ENCODE peak calls at places on chromosomes 12 and 14, in seven cellular contexts. A, I, S, W, J, F and K are unnamed samples.

GRCh38 chr12:121237415-121237814 is 27.5 kb downstream of the P2RX4 start:
- DNase-seq in J (no peak), F (no peak), W (no peak), A (no peak), I (no peak), S (no peak), K (no peak)

GRCh38 chr12:96073346-96074336 is 38.3 kb upstream of the LTA4H start:
- DNase-seq in W (no peak), F (no peak), J (no peak), S (no peak), A (peak; percentile 46), I (no peak), K (no peak)

GRCh38 chr12:53100466-53101151 is 2.7 kb upstream of the SOAT2 start:
- DNase-seq in J (no peak), S (no peak), A (no peak), W (no peak), F (no peak), I (no peak), K (no peak)

GRCh38 chr12:6551063-6551461 is 4.8 kb downstream of the IFFO1 start:
- DNase-seq in I (no peak), A (no peak), W (peak; percentile 84), F (no peak), S (no peak), J (no peak), K (no peak)

GRCh38 chr14:45810152-45810872 is 557.3 kb upstream of the MIS18BP1 start:
- DNase-seq in I (no peak), F (peak; percentile 22), A (no peak), S (no peak), W (no peak), J (no peak), K (no peak)

GRCh38 chr14:40053396-40053795 is 621.2 kb upstream of the FBXO33 start:
- DNase-seq in W (no peak), A (no peak), I (no peak), J (no peak), S (no peak), F (no peak), K (no peak)

GRCh38 chr12:78191611-78192010 is 360.9 kb downstream of the NAV3 start:
- DNase-seq in S (no peak), J (no peak), I (no peak), A (no peak), W (no peak), F (no peak), K (no peak)

GRCh38 chr12:94074216-94074969 is 74.0 kb upstream of the PLXNC1 start:
- DNase-seq in S (peak; percentile 32), I (no peak), W (peak; percentile 74), A (no peak), J (no peak), F (no peak), K (no peak)

GRCh38 chr12:81992461-81992860 is 233.3 kb upstream of the PPFIA2 start:
- DNase-seq in W (no peak), A (no peak), I (no peak), F (no peak), J (peak; percentile 11), S (peak; percentile 26), K (no peak)

GRCh38 chr14:37170237-37170636 is 2.2 kb downstream of the SLC25A21 start:
- DNase-seq in A (no peak), W (no peak), I (no peak), J (no peak), F (no peak), S (no peak), K (no peak)

GRCh38 chr12:71135812-71136176 is 22.0 kb downstream of the TSPAN8 start:
- DNase-seq in S (no peak), A (no peak), F (no peak), J (no peak), W (no peak), I (no peak), K (no peak)

GRCh38 chr14:20707622-20708021 is 19.1 kb downstream of the ANG start:
- DNase-seq in S (no peak), I (no peak), A (no peak), W (no peak), F (no peak), J (no peak), K (no peak)

GRCh38 chr12:69388371-69388770 is 28.8 kb downstream of the YEATS4 start:
- DNase-seq in S (no peak), A (peak; percentile 64), W (no peak), J (no peak), I (no peak), F (peak; percentile 76), K (peak; percentile 31)

DNA sequence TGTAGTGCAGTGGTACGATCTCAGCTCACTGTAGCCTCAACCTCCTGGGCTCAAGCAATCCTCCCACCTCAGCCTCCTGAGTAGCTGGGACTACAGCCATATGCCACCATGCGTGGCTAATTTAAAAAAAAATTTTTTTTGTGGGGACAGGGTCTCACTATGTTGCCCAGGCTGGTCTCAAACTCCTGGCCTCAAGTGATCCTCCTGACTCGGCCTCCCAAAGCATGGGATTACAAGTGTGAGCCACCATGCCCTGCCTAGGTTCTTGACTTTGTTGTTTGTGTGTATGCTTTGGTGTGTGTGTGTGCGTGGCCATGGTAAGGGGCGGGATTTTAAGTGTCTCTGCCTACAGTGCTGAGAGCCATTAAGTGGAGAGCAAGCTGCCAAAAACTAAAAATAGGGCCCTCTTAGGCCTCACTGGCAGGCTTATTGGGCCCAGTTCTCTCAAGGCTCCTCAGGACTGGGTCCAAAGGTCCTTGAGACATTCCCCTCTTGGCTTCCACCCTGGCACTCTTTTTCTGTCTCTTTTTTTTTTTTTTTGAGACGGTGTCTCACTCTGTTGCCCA is 5.1 kb downstream of the COX14 start:
- DNase-seq in I (peak; percentile 72), W (no peak), F (no peak), J (no peak), S (no peak), A (no peak), K (no peak)
- H3K27ac ChIP-seq in I (peak overlapping the region; percentile 55), W (no peak overlapping the region), F (no peak overlapping the region), J (no peak overlapping the region), S (no peak overlapping the region), A (no peak overlapping the region), K (no peak overlapping the region)

GRCh38 chr12:83156800-83157199 is 470.1 kb downstream of the TMTC2 start:
- DNase-seq in A (no peak), I (no peak), J (no peak), F (no peak), W (no peak), S (no peak), K (no peak)

GRCh38 chr12:83158613-83159207 is 472.0 kb downstream of the TMTC2 start:
- DNase-seq in F (no peak), S (no peak), J (no peak), W (no peak), I (no peak), A (no peak), K (no peak)

GRCh38 chr12:83157604-83158003 is 470.9 kb downstream of the TMTC2 start:
- DNase-seq in F (no peak), W (no peak), J (no peak), I (no peak), A (no peak), S (no peak), K (no peak)

DNA sequence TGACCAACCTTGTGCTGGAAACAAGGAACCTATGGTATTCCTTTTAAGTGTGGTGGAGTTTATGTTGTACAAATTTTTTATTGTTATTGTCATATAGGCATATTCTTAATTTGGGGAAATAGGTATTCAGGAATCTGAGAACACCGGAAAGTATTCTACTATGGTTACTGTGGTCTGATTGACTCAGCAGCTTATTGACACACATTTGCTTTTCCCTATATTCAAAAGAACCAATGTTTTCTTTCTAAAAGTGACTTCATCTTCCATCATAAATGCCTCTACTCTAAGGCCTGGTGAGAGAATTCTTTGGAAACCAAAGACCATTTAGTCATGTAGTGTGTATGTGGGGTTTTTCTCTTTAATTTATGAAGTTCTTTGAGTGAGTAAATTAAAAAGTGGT is 474.7 kb downstream of the TMTC2 start:
- DNase-seq in S (no peak), J (no peak), I (no peak), A (no peak), F (no peak), W (no peak), K (peak; percentile 64)
- H3K4me1 ChIP-seq in S (no peaks in the 10 kb centered on the region), J (no peaks in the 10 kb centered on the region), I (no peaks in the 10 kb centered on the region), A (no peaks in the 10 kb centered on the region), F (no peaks in the 10 kb centered on the region), W (no peaks in the 10 kb centered on the region), K (no peaks in the 10 kb centered on the region)

DNA sequence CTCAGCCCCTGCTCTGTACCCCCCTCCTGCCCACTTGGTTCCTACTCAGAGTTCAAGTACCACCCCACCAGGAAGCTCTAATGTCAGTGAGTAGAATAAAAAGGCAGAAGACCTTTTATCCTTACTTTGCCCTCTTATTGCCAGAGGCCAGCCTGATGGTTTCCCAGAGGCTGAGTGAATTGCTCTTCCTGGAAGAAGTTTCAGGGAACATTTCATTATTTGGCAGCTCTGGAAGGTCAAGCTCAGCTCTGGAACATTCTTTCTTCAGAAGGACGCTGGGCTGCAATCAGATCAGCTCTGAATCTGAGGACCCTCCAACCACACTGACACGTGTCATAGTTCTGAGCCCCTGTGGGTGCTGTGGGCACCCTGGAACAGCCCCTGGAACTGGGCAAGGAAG is 188.9 kb downstream of the ETV6 start:
- DNase-seq in J (no peak), F (no peak), A (no peak), I (no peak), S (no peak), W (no peak), K (no peak)
- H3K27ac ChIP-seq in J (no peak overlapping the region), F (no peak overlapping the region), A (no peak overlapping the region), I (peak overlapping the region; percentile 78), S (peak overlapping the region; percentile 68), W (peak overlapping the region; percentile 78), K (no peak overlapping the region)

GRCh38 chr14:64885555-64885954 is 5.8 kb upstream of the SPTB start:
- DNase-seq in J (no peak), F (no peak), W (no peak), I (no peak), S (no peak), A (no peak), K (no peak)

GRCh38 chr14:64875350-64875749 is 4.4 kb downstream of the SPTB start:
- DNase-seq in J (no peak), S (no peak), W (no peak), I (no peak), F (no peak), A (no peak), K (no peak)

GRCh38 chr14:64880382-64881121 is 845 bp upstream of the SPTB start:
- DNase-seq in W (peak; percentile 76), F (peak; percentile 19), I (peak; percentile 78), J (peak; percentile 57), A (peak; percentile 73), S (no peak), K (peak; percentile 9)

GRCh38 chr14:64878775-64879634 is 702 bp downstream of the SPTB start:
- DNase-seq in W (no peak), F (peak; percentile 8), A (no peak), J (peak; percentile 17), S (no peak), I (peak; percentile 63), K (peak; percentile 8)

DNA sequence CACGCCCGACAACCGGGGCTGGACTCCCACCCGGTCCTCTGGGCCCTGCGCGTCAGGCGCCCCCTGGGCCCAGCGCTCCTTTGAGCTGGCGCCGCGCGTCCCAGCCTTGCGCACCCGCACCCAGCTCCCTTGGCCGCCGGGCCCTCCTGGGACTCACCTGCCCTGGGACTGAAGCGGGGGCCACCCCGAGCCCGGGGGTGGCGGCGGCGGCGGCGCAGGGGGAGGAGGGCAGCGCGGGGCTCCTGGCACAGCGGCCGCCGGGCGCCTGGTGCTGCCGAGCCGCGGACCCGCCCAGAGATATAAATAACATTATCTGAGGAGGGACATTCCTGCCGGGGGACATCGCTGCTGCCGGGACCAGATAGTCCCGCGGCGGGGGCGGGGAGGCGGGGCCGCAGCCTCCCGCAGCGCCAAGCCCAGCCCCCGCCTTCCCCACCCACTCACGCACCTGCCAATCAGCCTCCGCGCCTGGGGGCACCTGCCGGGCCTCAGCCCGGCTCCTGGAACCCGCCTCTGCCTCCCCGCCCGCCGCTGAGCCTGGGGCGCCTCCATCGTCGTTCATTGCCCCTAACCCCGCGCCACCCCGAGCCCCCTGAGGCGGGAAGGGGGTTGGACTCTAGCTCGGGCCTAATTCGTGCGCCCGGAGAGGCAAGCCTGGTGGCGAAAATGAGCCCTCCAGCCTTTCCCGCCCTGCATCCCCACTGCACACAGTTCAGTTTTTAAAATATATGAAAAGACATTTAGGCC is at the start of gene SPTB:
- DNase-seq in F (peak; percentile 3), A (peak; percentile 72), J (peak; percentile 27), S (no peak), I (peak; percentile 73), W (peak; percentile 76), K (no peak)
- H3K4me1 ChIP-seq in F (peaks cover 17% of the 10 kb centered on the region), A (peaks cover 9% of the 10 kb centered on the region), J (peaks cover 5% of the 10 kb centered on the region), S (peaks cover 11% of the 10 kb centered on the region), I (peaks cover 7% of the 10 kb centered on the region), W (peaks cover 2% of the 10 kb centered on the region), K (no peaks in the 10 kb centered on the region)